ENCODE peak calls at places on chromosomes 7 and 10, in five cellular contexts. One of them, this sample, is unnamed.

GRCh38 chr10:63812491-63812890 is 291.3 kb downstream of the REEP3 start:
- DNase-seq in fibroblast of mammary gland: peak
- DNase-seq in A549: no peak
- DNase-seq in fibroblast of villous mesenchyme: no peak
- DNase-seq in NB4: no peak
- DNase-seq in this sample: peak

GRCh38 chr10:84248794-84249193 is 3.9 kb downstream of the RGR start:
- DNase-seq in NB4: no peak
- DNase-seq in A549: no peak
- DNase-seq in fibroblast of mammary gland: no peak
- DNase-seq in fibroblast of villous mesenchyme: no peak
- DNase-seq in this sample: no peak

GRCh38 chr7:33773053-33773452 is 132.3 kb upstream of the BMPER start:
- DNase-seq in fibroblast of mammary gland: peak
- DNase-seq in A549: no peak
- DNase-seq in NB4: no peak
- DNase-seq in fibroblast of villous mesenchyme: peak
- DNase-seq in this sample: peak

GRCh38 chr10:130553846-130554245 is 417.7 kb downstream of the GLRX3 start:
- DNase-seq in NB4: no peak
- DNase-seq in A549: no peak
- DNase-seq in fibroblast of mammary gland: no peak
- DNase-seq in fibroblast of villous mesenchyme: no peak
- DNase-seq in this sample: no peak

GRCh38 chr7:50939026-50939425 is 156.3 kb upstream of the GRB10 start:
- DNase-seq in fibroblast of mammary gland: no peak
- DNase-seq in fibroblast of villous mesenchyme: peak
- DNase-seq in NB4: no peak
- DNase-seq in A549: no peak
- DNase-seq in this sample: no peak

GRCh38 chr7:123352957-123353356 is 153.2 kb upstream of the SLC13A1 start:
- DNase-seq in A549: no peak
- DNase-seq in NB4: no peak
- DNase-seq in fibroblast of mammary gland: peak
- DNase-seq in fibroblast of villous mesenchyme: peak
- DNase-seq in this sample: peak

GRCh38 chr7:149071641-149072437 is 18.7 kb downstream of the ZNF786 start:
- DNase-seq in NB4: peak
- DNase-seq in fibroblast of villous mesenchyme: peak
- DNase-seq in fibroblast of mammary gland: peak
- DNase-seq in A549: peak
- DNase-seq in this sample: no peak

GRCh38 chr7:50293509-50294179 is 10.9 kb upstream of the IKZF1 start:
- DNase-seq in A549: no peak
- DNase-seq in fibroblast of villous mesenchyme: no peak
- DNase-seq in fibroblast of mammary gland: no peak
- DNase-seq in NB4: no peak
- DNase-seq in this sample: no peak

GRCh38 chr7:115499966-115500365 is 530.6 kb downstream of the TFEC start:
- DNase-seq in NB4: no peak
- DNase-seq in A549: no peak
- DNase-seq in fibroblast of mammary gland: no peak
- DNase-seq in fibroblast of villous mesenchyme: peak
- DNase-seq in this sample: peak

GRCh38 chr10:73244866-73245477 is 2.1 kb downstream of the DNAJC9 start:
- DNase-seq in NB4: no peak
- DNase-seq in fibroblast of villous mesenchyme: peak
- DNase-seq in A549: no peak
- DNase-seq in fibroblast of mammary gland: peak
- DNase-seq in this sample: peak

GRCh38 chr7:102832694-102833093 is 80.1 kb upstream of the LRRC17 start:
- DNase-seq in fibroblast of mammary gland: no peak
- DNase-seq in NB4: no peak
- DNase-seq in fibroblast of villous mesenchyme: no peak
- DNase-seq in A549: no peak
- DNase-seq in this sample: no peak

GRCh38 chr10:94439275-94439861 is 37.0 kb downstream of the TBC1D12 start:
- DNase-seq in fibroblast of villous mesenchyme: no peak
- DNase-seq in NB4: no peak
- DNase-seq in A549: peak
- DNase-seq in fibroblast of mammary gland: peak
- DNase-seq in this sample: peak

GRCh38 chr7:47580811-47581331 is 1.0 kb downstream of the TNS3 start:
- DNase-seq in fibroblast of villous mesenchyme: peak
- DNase-seq in fibroblast of mammary gland: no peak
- DNase-seq in NB4: no peak
- DNase-seq in A549: peak
- DNase-seq in this sample: no peak

GRCh38 chr10:94069884-94070283 is 76.2 kb downstream of the PLCE1 start:
- DNase-seq in fibroblast of mammary gland: no peak
- DNase-seq in fibroblast of villous mesenchyme: no peak
- DNase-seq in A549: no peak
- DNase-seq in NB4: no peak
- DNase-seq in this sample: peak

GRCh38 chr7:80699656-80700318 is 61.3 kb downstream of the CD36 start:
- DNase-seq in A549: no peak
- DNase-seq in NB4: no peak
- DNase-seq in fibroblast of mammary gland: peak
- DNase-seq in fibroblast of villous mesenchyme: no peak
- DNase-seq in this sample: peak

GRCh38 chr7:5422324-5423271 is 1.0 kb downstream of the TNRC18 start:
- DNase-seq in NB4: peak
- DNase-seq in fibroblast of mammary gland: peak
- DNase-seq in fibroblast of villous mesenchyme: peak
- DNase-seq in A549: no peak
- DNase-seq in this sample: no peak

GRCh38 chr7:158812684-158813083 is 16.6 kb downstream of the ESYT2 start:
- DNase-seq in NB4: no peak
- DNase-seq in fibroblast of mammary gland: no peak
- DNase-seq in A549: no peak
- DNase-seq in fibroblast of villous mesenchyme: no peak
- DNase-seq in this sample: no peak

GRCh38 chr7:114554781-114555537 is 140.3 kb downstream of the FOXP2 start:
- DNase-seq in fibroblast of mammary gland: peak
- DNase-seq in A549: peak
- DNase-seq in fibroblast of villous mesenchyme: peak
- DNase-seq in NB4: peak
- DNase-seq in this sample: peak

GRCh38 chr7:155913719-155914118 is 101.5 kb upstream of the SHH start:
- DNase-seq in fibroblast of mammary gland: no peak
- DNase-seq in NB4: no peak
- DNase-seq in fibroblast of villous mesenchyme: no peak
- DNase-seq in A549: no peak
- DNase-seq in this sample: no peak

GRCh38 chr10:109456566-109457361 is 466.5 kb downstream of the XPNPEP1 start:
- DNase-seq in A549: no peak
- DNase-seq in fibroblast of villous mesenchyme: peak
- DNase-seq in fibroblast of mammary gland: no peak
- DNase-seq in NB4: no peak
- DNase-seq in this sample: no peak

GRCh38 chr10:48604408-48605263 is at the start of gene ARHGAP22:
- DNase-seq in fibroblast of villous mesenchyme: peak
- DNase-seq in NB4: no peak
- DNase-seq in fibroblast of mammary gland: peak
- DNase-seq in A549: peak
- DNase-seq in this sample: peak

GRCh38 chr7:138352570-138353461 is 107.2 kb upstream of the TRIM24 start:
- DNase-seq in A549: peak
- DNase-seq in fibroblast of mammary gland: no peak
- DNase-seq in fibroblast of villous mesenchyme: peak
- DNase-seq in NB4: peak
- DNase-seq in this sample: peak

GRCh38 chr7:127678947-127679346 is 27.0 kb downstream of the SND1 start:
- DNase-seq in A549: no peak
- DNase-seq in NB4: no peak
- DNase-seq in fibroblast of mammary gland: peak
- DNase-seq in fibroblast of villous mesenchyme: peak
- DNase-seq in this sample: no peak

GRCh38 chr10:29600067-29600466 is 34.7 kb downstream of the SVIL start:
- DNase-seq in fibroblast of mammary gland: peak
- DNase-seq in fibroblast of villous mesenchyme: no peak
- DNase-seq in A549: no peak
- DNase-seq in NB4: no peak
- DNase-seq in this sample: no peak

GRCh38 chr7:5699951-5700384 is 81.5 kb downstream of the RNF216 start:
- DNase-seq in fibroblast of mammary gland: no peak
- DNase-seq in A549: no peak
- DNase-seq in fibroblast of villous mesenchyme: peak
- DNase-seq in NB4: no peak
- DNase-seq in this sample: no peak

GRCh38 chr10:101778781-101779543 is 3.0 kb upstream of the FGF8 start:
- DNase-seq in A549: no peak
- DNase-seq in NB4: no peak
- DNase-seq in fibroblast of mammary gland: peak
- DNase-seq in fibroblast of villous mesenchyme: peak
- DNase-seq in this sample: peak

GRCh38 chr10:76007206-76007605 is 575.8 kb downstream of the LRMDA start:
- DNase-seq in fibroblast of mammary gland: no peak
- DNase-seq in fibroblast of villous mesenchyme: no peak
- DNase-seq in A549: no peak
- DNase-seq in NB4: no peak
- DNase-seq in this sample: no peak

DNA sequence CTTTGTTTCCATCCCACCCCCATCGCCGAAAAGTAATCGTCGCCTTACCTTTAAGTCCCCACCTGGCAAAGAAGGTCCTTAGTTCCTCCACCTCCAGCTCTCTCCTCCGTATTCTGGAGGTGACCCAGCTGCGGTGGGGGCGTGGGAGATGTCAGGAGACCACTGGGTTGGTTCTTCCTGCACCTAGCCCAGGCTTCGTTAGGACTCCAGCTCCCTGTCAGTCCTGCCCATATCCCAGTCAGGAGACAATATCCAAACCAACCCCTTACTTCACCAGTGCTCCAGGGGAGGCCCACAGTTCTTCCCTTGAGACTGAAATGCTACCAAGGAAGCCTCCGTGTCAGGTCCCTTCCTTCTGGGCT is 693 bp downstream of the ADIRF start:
- DNase-seq in fibroblast of villous mesenchyme: no peak
- DNase-seq in NB4: no peak
- DNase-seq in fibroblast of mammary gland: no peak
- DNase-seq in A549: no peak
- DNase-seq in this sample: no peak
- H3K4me3 ChIP-seq in fibroblast of villous mesenchyme: peak
- H3K4me3 ChIP-seq in NB4: no peak
- H3K4me3 ChIP-seq in fibroblast of mammary gland: peak
- H3K4me3 ChIP-seq in A549: no peak
- H3K4me3 ChIP-seq in this sample: no peak

DNA sequence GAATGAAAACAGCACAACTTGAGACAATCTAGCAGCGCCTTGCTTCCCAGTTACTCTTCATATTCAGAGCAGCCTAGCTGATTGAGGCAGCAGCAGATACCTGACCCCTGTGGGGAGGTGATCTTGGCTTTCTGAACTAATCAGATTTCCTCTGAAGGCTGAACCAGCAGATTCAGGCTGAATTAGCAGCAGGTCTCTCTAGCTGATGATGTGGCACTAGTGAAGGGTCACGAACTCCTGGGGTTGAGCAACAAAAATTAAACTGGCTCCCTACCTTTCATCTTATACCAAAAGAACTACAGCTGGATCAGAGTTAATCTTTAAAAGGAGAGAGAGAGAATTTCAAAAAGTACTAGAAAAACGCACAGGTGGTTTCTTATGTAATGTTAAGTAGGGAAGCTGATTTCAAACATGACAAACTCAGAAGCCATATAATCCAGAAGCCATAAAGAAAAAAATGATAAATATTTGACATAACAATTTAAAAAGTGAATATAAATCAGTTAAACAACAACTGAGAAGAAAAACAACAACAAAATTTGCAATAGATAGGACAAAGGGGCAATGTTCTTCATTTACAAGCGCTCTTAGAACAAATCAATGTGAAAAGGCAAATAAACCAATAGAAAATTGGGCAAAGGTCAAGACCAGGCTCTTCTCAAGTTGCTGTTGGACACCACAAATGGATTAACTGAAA is 13.5 kb downstream of the SLC25A13 start:
- DNase-seq in A549: no peak
- DNase-seq in NB4: no peak
- DNase-seq in fibroblast of mammary gland: peak
- DNase-seq in fibroblast of villous mesenchyme: peak
- DNase-seq in this sample: no peak
- TF ChIP-seq CTCF in A549: no peak
- TF ChIP-seq CTCF in NB4: no peak
- TF ChIP-seq CTCF in fibroblast of mammary gland: no peak
- TF ChIP-seq CTCF in fibroblast of villous mesenchyme: no peak
- TF ChIP-seq CTCF in this sample: no peak

GRCh38 chr7:7924303-7924702 is 44.3 kb upstream of the GLCCI1 start:
- DNase-seq in A549: no peak
- DNase-seq in NB4: no peak
- DNase-seq in fibroblast of villous mesenchyme: no peak
- DNase-seq in fibroblast of mammary gland: no peak
- DNase-seq in this sample: no peak

GRCh38 chr7:7921830-7922229 is 46.8 kb upstream of the GLCCI1 start:
- DNase-seq in fibroblast of villous mesenchyme: no peak
- DNase-seq in A549: no peak
- DNase-seq in NB4: no peak
- DNase-seq in fibroblast of mammary gland: no peak
- DNase-seq in this sample: no peak

GRCh38 chr7:7923818-7924217 is 44.8 kb upstream of the GLCCI1 start:
- DNase-seq in fibroblast of villous mesenchyme: no peak
- DNase-seq in NB4: no peak
- DNase-seq in fibroblast of mammary gland: no peak
- DNase-seq in A549: no peak
- DNase-seq in this sample: no peak

GRCh38 chr7:7920481-7920880 is 48.1 kb upstream of the GLCCI1 start:
- DNase-seq in fibroblast of villous mesenchyme: no peak
- DNase-seq in fibroblast of mammary gland: no peak
- DNase-seq in NB4: no peak
- DNase-seq in A549: no peak
- DNase-seq in this sample: no peak

GRCh38 chr7:7922684-7923385 is 45.8 kb upstream of the GLCCI1 start:
- DNase-seq in A549: no peak
- DNase-seq in fibroblast of villous mesenchyme: no peak
- DNase-seq in fibroblast of mammary gland: no peak
- DNase-seq in NB4: no peak
- DNase-seq in this sample: no peak
- H3K4me3 ChIP-seq in A549: no peak
- H3K4me3 ChIP-seq in fibroblast of villous mesenchyme: no peak
- H3K4me3 ChIP-seq in fibroblast of mammary gland: no peak
- H3K4me3 ChIP-seq in NB4: no peak
- H3K4me3 ChIP-seq in this sample: no peak

DNA sequence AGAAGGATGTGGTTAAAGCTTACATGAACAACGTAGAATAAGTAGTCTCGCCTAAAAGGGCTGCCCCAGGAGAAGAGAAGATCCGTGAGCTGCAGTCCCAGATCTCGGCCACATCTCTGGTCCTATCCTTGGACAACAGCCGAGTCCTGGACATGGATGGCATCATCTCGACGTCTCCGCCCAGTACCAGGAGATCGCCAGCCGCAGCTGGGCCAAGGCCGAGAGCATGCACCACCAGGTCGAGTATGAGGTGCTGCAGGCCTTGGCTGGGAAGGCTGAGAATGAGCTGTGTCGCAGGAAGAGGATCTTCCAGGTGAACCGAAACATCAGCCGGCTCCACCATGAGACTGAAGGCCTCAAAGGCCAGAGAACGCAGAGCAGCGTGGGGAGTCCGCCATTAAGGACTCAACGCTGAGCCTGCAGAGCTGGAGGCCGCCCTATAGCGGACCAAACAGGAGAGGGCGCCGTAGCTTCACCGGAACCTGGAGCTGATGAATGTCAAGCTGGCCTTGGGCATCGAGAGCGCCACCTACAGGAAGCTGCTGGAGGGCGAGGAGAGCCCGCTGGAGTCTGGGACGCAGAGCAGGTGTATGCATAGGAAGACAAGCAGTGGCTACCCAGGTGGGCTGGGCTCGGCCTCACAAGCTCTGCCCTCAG is 22.2 kb downstream of the LIPK start:
- DNase-seq in fibroblast of villous mesenchyme: peak
- DNase-seq in A549: peak
- DNase-seq in fibroblast of mammary gland: peak
- DNase-seq in NB4: peak
- DNase-seq in this sample: peak
- TF ChIP-seq CTCF in fibroblast of villous mesenchyme: peak
- TF ChIP-seq CTCF in A549: peak
- TF ChIP-seq CTCF in fibroblast of mammary gland: peak
- TF ChIP-seq CTCF in NB4: peak
- TF ChIP-seq CTCF in this sample: peak

This sample was measured in fibroblast of pulmonary artery.